ENCODE peak calls at places on chromosomes 11 and 22, in four cellular contexts. One of them, this sample, is unnamed.

GRCh38 chr22:17931400-17931825 is 92.9 kb downstream of the MICAL3 start:
- DNase-seq in AG09309: no peak
- DNase-seq in lower leg skin: no peak
- DNase-seq in neural crest cell: no peak
- DNase-seq in this sample: no peak

GRCh38 chr11:13834463-13834862 is 128.1 kb upstream of the SPON1 start:
- DNase-seq in AG09309: no peak
- DNase-seq in lower leg skin: no peak
- DNase-seq in neural crest cell: peak
- DNase-seq in this sample: peak

GRCh38 chr11:59403546-59403945 is 22.7 kb downstream of the OR5A2 start:
- DNase-seq in AG09309: no peak
- DNase-seq in lower leg skin: no peak
- DNase-seq in neural crest cell: no peak
- DNase-seq in this sample: no peak

GRCh38 chr22:33000342-33001280 is 57.6 kb downstream of the SYN3 start:
- DNase-seq in AG09309: no peak
- DNase-seq in lower leg skin: peak
- DNase-seq in neural crest cell: peak
- DNase-seq in this sample: peak

GRCh38 chr11:28674432-28675076 is 566.4 kb downstream of the METTL15 start:
- DNase-seq in AG09309: peak
- DNase-seq in lower leg skin: no peak
- DNase-seq in neural crest cell: peak
- DNase-seq in this sample: peak

GRCh38 chr11:22456993-22457748 is 119.0 kb downstream of the SLC17A6 start:
- DNase-seq in AG09309: no peak
- DNase-seq in lower leg skin: no peak
- DNase-seq in neural crest cell: no peak
- DNase-seq in this sample: no peak

GRCh38 chr22:25448435-25449051 is 115.9 kb upstream of the GRK3 start:
- DNase-seq in AG09309: no peak
- DNase-seq in lower leg skin: no peak
- DNase-seq in neural crest cell: no peak
- DNase-seq in this sample: peak

GRCh38 chr22:39960791-39961746 is 872 bp downstream of the TMA7B start:
- DNase-seq in AG09309: peak
- DNase-seq in lower leg skin: no peak
- DNase-seq in neural crest cell: no peak
- DNase-seq in this sample: no peak

GRCh38 chr11:26849009-26849408 is 127.1 kb upstream of the SLC5A12 start:
- DNase-seq in AG09309: no peak
- DNase-seq in lower leg skin: no peak
- DNase-seq in neural crest cell: no peak
- DNase-seq in this sample: no peak

GRCh38 chr11:104198576-104198975 is 34.6 kb upstream of the PDGFD start:
- DNase-seq in AG09309: no peak
- DNase-seq in lower leg skin: no peak
- DNase-seq in neural crest cell: no peak
- DNase-seq in this sample: no peak

GRCh38 chr11:70740475-70740825 is 342.1 kb downstream of the CTTN start:
- DNase-seq in AG09309: no peak
- DNase-seq in lower leg skin: no peak
- DNase-seq in neural crest cell: no peak
- DNase-seq in this sample: peak

GRCh38 chr11:61092908-61093763 is 9.2 kb upstream of the CD5 start:
- DNase-seq in AG09309: no peak
- DNase-seq in lower leg skin: no peak
- DNase-seq in neural crest cell: no peak
- DNase-seq in this sample: no peak

GRCh38 chr11:120739780-120740179 is 228.2 kb downstream of the GRIK4 start:
- DNase-seq in AG09309: no peak
- DNase-seq in lower leg skin: no peak
- DNase-seq in neural crest cell: no peak
- DNase-seq in this sample: no peak

GRCh38 chr22:43753718-43754117 is 58.4 kb downstream of the EFCAB6 start:
- DNase-seq in AG09309: no peak
- DNase-seq in lower leg skin: no peak
- DNase-seq in neural crest cell: no peak
- DNase-seq in this sample: no peak

GRCh38 chr11:2271077-2271326 is 614 bp upstream of the ASCL2 start:
- DNase-seq in AG09309: no peak
- DNase-seq in lower leg skin: peak
- DNase-seq in neural crest cell: no peak
- DNase-seq in this sample: peak

GRCh38 chr11:2268911-2269600 is 1.3 kb downstream of the ASCL2 start:
- DNase-seq in AG09309: no peak
- DNase-seq in lower leg skin: peak
- DNase-seq in neural crest cell: peak
- DNase-seq in this sample: peak

GRCh38 chr11:2267871-2268825 is 2.2 kb downstream of the ASCL2 start:
- DNase-seq in AG09309: no peak
- DNase-seq in lower leg skin: peak
- DNase-seq in neural crest cell: peak
- DNase-seq in this sample: no peak

GRCh38 chr11:2270322-2271076 is at the start of gene ASCL2:
- DNase-seq in AG09309: no peak
- DNase-seq in lower leg skin: peak
- DNase-seq in neural crest cell: no peak
- DNase-seq in this sample: peak

GRCh38 chr11:2269601-2270321 is 627 bp downstream of the ASCL2 start:
- DNase-seq in AG09309: no peak
- DNase-seq in lower leg skin: peak
- DNase-seq in neural crest cell: peak
- DNase-seq in this sample: peak
- TF ChIP-seq CTCF in AG09309: no peak
- TF ChIP-seq CTCF in lower leg skin: no peak
- TF ChIP-seq CTCF in neural crest cell: peak
- TF ChIP-seq CTCF in this sample: no peak

GRCh38 chr22:50696799-50697561 is 24.4 kb downstream of the SHANK3 start:
- DNase-seq in AG09309: no peak
- DNase-seq in lower leg skin: peak
- DNase-seq in neural crest cell: peak
- DNase-seq in this sample: peak
- TF ChIP-seq CTCF in AG09309: peak
- TF ChIP-seq CTCF in lower leg skin: no peak
- TF ChIP-seq CTCF in neural crest cell: peak
- TF ChIP-seq CTCF in this sample: peak

DNA sequence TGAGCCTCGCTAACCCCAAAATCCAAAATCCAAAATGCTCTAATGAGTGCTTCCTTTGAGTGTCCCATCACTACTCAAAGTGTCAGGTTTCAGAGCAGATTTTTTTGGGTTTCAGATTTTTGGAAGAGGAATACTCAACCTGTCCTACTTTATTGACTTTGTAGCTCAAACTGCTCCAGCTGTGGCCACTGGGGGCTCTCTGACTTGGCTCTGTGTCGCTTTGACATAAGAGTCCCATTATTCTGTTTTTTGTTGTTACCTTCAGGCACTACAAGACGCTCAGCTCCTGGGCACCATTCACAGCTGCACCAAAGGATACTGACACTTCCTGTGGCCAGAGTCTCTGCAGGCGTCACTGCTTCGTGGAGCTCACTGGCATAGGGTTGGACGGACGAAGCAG is 41.1 kb downstream of the PHF21B start:
- DNase-seq in AG09309: no peak
- DNase-seq in lower leg skin: no peak
- DNase-seq in neural crest cell: no peak
- DNase-seq in this sample: no peak
- TF ChIP-seq CTCF in AG09309: peak
- TF ChIP-seq CTCF in lower leg skin: no peak
- TF ChIP-seq CTCF in neural crest cell: peak
- TF ChIP-seq CTCF in this sample: no peak

DNA sequence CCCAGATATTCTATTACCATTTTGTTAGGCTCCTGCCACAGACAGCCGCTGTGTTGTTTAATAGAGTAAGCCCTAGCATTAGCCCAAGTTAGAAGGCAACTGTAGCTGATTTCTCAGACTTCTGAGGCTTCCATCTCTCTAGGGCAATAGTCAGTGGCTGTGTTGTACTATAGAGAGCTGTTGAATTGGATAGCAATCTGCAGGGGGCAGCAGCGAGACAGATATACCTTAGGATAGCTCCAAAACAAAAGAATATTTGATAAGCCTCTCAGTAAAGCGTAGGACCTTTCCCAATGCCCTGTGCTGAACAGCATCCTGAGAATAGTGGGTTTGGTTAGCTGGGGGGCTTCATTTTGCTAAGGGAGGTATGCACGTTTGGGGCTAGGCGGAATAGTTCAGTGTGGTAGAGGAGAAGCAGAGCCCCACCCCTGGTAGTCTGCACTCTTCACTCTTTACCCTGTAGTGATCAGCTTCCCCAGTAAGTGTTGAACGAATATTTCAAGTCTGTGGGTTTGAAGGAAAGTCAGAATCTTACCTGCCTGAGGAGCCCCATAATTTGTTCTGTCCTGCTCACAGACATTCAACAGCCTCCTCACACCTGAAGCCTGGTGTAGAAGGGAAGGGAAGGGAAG is 515.1 kb downstream of the INSC start:
- DNase-seq in AG09309: no peak
- DNase-seq in lower leg skin: no peak
- DNase-seq in neural crest cell: peak
- DNase-seq in this sample: peak
- TF ChIP-seq CTCF in AG09309: no peak
- TF ChIP-seq CTCF in lower leg skin: no peak
- TF ChIP-seq CTCF in neural crest cell: peak
- TF ChIP-seq CTCF in this sample: peak

GRCh38 chr11:111851636-111852035 is 19.7 kb downstream of the ALG9 start:
- DNase-seq in AG09309: no peak
- DNase-seq in lower leg skin: no peak
- DNase-seq in neural crest cell: no peak
- DNase-seq in this sample: no peak
- TF ChIP-seq CTCF in AG09309: peak
- TF ChIP-seq CTCF in lower leg skin: no peak
- TF ChIP-seq CTCF in neural crest cell: no peak
- TF ChIP-seq CTCF in this sample: no peak

DNA sequence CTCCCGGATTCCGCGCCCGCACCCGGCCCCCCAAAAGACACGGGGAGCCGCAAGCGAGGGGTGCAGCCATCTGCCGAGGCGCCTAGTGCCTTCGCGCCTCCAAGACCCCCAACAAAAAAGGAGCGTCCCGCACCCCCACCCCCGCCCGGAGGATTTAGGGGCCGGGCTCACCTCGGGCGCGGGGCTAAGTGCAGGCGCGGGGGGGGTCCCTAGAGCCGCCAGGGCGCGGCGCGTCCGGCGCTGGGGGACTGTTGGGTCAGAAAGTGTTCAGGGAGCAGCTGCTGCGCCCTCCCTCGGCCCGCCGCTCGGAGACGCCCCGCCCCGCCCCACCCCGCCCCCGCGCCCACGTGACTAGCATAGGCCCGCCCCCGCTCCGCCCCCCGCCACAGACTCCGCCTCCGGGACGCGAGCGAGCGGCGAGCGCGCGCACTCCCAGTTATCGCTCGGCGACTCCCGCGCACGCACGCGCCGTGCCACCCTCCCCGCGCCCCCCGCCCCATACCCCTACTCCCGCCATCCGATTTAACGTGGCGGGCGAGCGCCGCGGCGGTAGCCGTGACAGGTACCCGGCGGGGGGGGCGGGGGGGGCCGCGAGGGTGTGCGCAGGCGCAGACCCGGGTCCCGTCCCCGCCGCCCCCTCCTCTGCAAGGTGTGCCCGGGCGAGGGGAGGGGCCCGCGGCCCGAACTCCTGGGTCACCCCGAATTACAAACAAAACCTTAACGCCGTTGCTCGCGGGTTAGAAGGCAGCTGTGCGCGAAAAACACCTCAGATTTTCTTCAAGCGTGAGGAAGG is 56.2 kb downstream of the KCNJ4 start:
- DNase-seq in AG09309: no peak
- DNase-seq in lower leg skin: peak
- DNase-seq in neural crest cell: peak
- DNase-seq in this sample: peak
- TF ChIP-seq CTCF in AG09309: no peak
- TF ChIP-seq CTCF in lower leg skin: no peak
- TF ChIP-seq CTCF in neural crest cell: no peak
- TF ChIP-seq CTCF in this sample: no peak

GRCh38 chr22:23521442-23522113 is 58.5 kb downstream of the IGLL1 start:
- DNase-seq in AG09309: peak
- DNase-seq in lower leg skin: peak
- DNase-seq in neural crest cell: peak
- DNase-seq in this sample: peak
- TF ChIP-seq CTCF in AG09309: no peak
- TF ChIP-seq CTCF in lower leg skin: no peak
- TF ChIP-seq CTCF in neural crest cell: peak
- TF ChIP-seq CTCF in this sample: no peak

GRCh38 chr11:63504933-63505586 is 824 bp upstream of the LGALS12 start:
- DNase-seq in AG09309: no peak
- DNase-seq in lower leg skin: no peak
- DNase-seq in neural crest cell: no peak
- DNase-seq in this sample: no peak
- TF ChIP-seq CTCF in AG09309: no peak
- TF ChIP-seq CTCF in lower leg skin: no peak
- TF ChIP-seq CTCF in neural crest cell: no peak
- TF ChIP-seq CTCF in this sample: no peak

DNA sequence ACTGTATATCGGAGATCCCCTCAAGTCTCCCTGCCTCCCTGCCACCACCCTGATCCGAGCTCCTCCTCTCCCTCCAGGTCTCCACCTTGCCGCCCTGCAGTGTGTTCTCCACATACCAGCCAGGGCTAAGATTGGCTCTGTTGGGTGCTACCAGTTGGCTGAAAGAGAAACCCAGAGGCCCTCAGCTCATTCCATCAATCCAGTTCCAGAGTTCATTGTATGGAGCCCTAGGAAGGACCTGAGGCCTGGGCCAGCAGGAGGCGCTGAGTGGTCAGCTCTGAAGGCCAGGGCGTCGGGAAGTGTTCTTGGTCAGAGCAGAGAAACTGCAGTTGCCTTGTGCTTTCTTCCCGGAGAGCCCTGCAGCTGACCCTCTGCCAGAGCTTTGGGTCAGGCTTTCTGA is 2.2 kb upstream of the TOP3B start:
- DNase-seq in AG09309: no peak
- DNase-seq in lower leg skin: no peak
- DNase-seq in neural crest cell: peak
- DNase-seq in this sample: peak
- TF ChIP-seq CTCF in AG09309: peak
- TF ChIP-seq CTCF in lower leg skin: no peak
- TF ChIP-seq CTCF in neural crest cell: no peak
- TF ChIP-seq CTCF in this sample: peak

GRCh38 chr11:1151366-1152315 is 6.1 kb upstream of the MUC5AC start:
- DNase-seq in AG09309: no peak
- DNase-seq in lower leg skin: peak
- DNase-seq in neural crest cell: no peak
- DNase-seq in this sample: no peak
- TF ChIP-seq CTCF in AG09309: no peak
- TF ChIP-seq CTCF in lower leg skin: no peak
- TF ChIP-seq CTCF in neural crest cell: no peak
- TF ChIP-seq CTCF in this sample: no peak

This sample was measured in nephron progenitor cell.